ENCODE peak calls at places on chromosomes 11 and 22, in ten cellular contexts. G, V, H, D, M, A, Q, B, P and S are unnamed samples.

GRCh38 chr11:75333807-75334140 is 17.7 kb downstream of the ARRB1 start:
- DNase-seq in G (no peak), P (no peak), Q (no peak), M (no peak), D (no peak), B (no peak), H (no peak), V (no peak), A (no peak), S (no peak)

GRCh38 chr11:117600261-117600783 is 196.7 kb downstream of the DSCAML1 start:
- DNase-seq in B (no peak), A (no peak), D (no peak), Q (no peak), M (no peak), H (no peak), G (no peak), P (no peak), V (no peak), S (peak; percentile 46)

GRCh38 chr22:48144318-48144717 is 1381.9 kb downstream of the TBC1D22A start:
- DNase-seq in P (no peak), D (no peak), G (no peak), B (no peak), M (no peak), H (no peak), A (no peak), Q (no peak), V (no peak), S (no peak)

GRCh38 chr11:124801014-124801413 is 808 bp upstream of the MSANTD2 start:
- DNase-seq in M (no peak), V (no peak), D (peak; percentile 23), H (no peak), A (no peak), G (no peak), P (peak; percentile 65), B (peak; percentile 62), Q (no peak), S (no peak)

GRCh38 chr22:25405854-25406509 is 158.5 kb upstream of the GRK3 start:
- DNase-seq in Q (no peak), H (no peak), V (no peak), D (no peak), G (no peak), M (no peak), P (no peak), A (peak; percentile 58), B (no peak), S (no peak)

GRCh38 chr22:21873619-21874018 is 6.2 kb upstream of the MAPK1 start:
- DNase-seq in D (no peak), A (no peak), H (no peak), G (no peak), P (no peak), M (no peak), B (no peak), Q (no peak), V (no peak), S (no peak)

GRCh38 chr11:106473089-106473722 is 395.7 kb downstream of the AASDHPPT start:
- DNase-seq in D (no peak), M (no peak), G (no peak), B (peak; percentile 51), P (peak; percentile 44), A (no peak), V (peak; percentile 59), Q (no peak), H (no peak), S (no peak)

GRCh38 chr11:119878990-119879389 is 150.0 kb upstream of the NECTIN1 start:
- DNase-seq in B (no peak), A (no peak), H (no peak), V (no peak), P (no peak), M (no peak), D (no peak), G (no peak), Q (no peak), S (no peak)

GRCh38 chr11:133306019-133306418 is 226.3 kb downstream of the OPCML start:
- DNase-seq in P (no peak), M (no peak), B (no peak), V (no peak), Q (no peak), D (no peak), A (no peak), G (no peak), H (peak; percentile 15), S (no peak)

GRCh38 chr11:12377106-12377823 is at the start of gene PARVA:
- DNase-seq in M (no peak), A (peak; percentile 92), B (peak; percentile 93), P (peak; percentile 84), Q (no peak), V (no peak), D (peak; percentile 86), G (no peak), H (peak; percentile 79), S (peak; percentile 15)

GRCh38 chr11:101915811-101916291 is 471 bp downstream of the ANGPTL5 start:
- DNase-seq in M (no peak), B (peak; percentile 70), H (no peak), Q (no peak), V (peak; percentile 53), P (peak; percentile 62), D (peak; percentile 47), G (no peak), A (no peak), S (peak; percentile 15)